ENCODE peak calls at places on chromosomes 6 and 20, in six cellular contexts. I is breast epithelium, P is upper lobe of left lung, Z is GM23338, K is HCT116, Q is HepG2. J is an unnamed sample.

GRCh38 chr6:10256113-10256690 is 158.7 kb downstream of the TFAP2A start:
- DNase-seq in I (no peak), P (no peak), Z (peak), K (peak), Q (no peak), J (peak)

GRCh38 chr6:43076093-43076927 is at the start of gene PTK7:
- DNase-seq in I (peak), P (peak), Z (peak), K (no peak), Q (peak), J (no peak)

GRCh38 chr6:132919476-132919875 is 105.1 kb downstream of the RPS12 start:
- DNase-seq in I (peak), P (no peak), Z (peak), K (no peak), Q (no peak), J (no peak)

GRCh38 chr20:635609-636338 is 17.2 kb downstream of the SRXN1 start:
- DNase-seq in I (no peak), P (no peak), Z (no peak), K (no peak), Q (no peak), J (no peak)

GRCh38 chr20:39855799-39856198 is 833.2 kb downstream of the MAFB start:
- DNase-seq in I (no peak), P (no peak), Z (no peak), K (no peak), Q (no peak), J (no peak)

GRCh38 chr6:121838842-121839241 is 403.4 kb downstream of the GJA1 start:
- DNase-seq in I (peak), P (no peak), Z (no peak), K (no peak), Q (no peak), J (no peak)

GRCh38 chr6:15412767-15413166 is 166.9 kb downstream of the JARID2 start:
- DNase-seq in I (no peak), P (no peak), Z (no peak), K (no peak), Q (no peak), J (no peak)

GRCh38 chr6:153790881-153791473 is 248.1 kb upstream of the OPRM1 start:
- DNase-seq in I (no peak), P (no peak), Z (peak), K (peak), Q (peak), J (no peak)

GRCh38 chr6:374956-375355 is 16.6 kb upstream of the IRF4 start:
- DNase-seq in I (no peak), P (no peak), Z (no peak), K (no peak), Q (no peak), J (no peak)

GRCh38 chr6:169556758-169557505 is 144.9 kb downstream of the WDR27 start:
- DNase-seq in I (no peak), P (no peak), Z (no peak), K (no peak), Q (no peak), J (peak)

GRCh38 chr20:31757254-31757653 is 18.2 kb downstream of the TPX2 start:
- DNase-seq in I (no peak), P (no peak), Z (no peak), K (no peak), Q (no peak), J (no peak)
- TF ChIP-seq POLR2AphosphoS5 in I (no peak), P (no peak), Z (no peak), K (no peak), Q (no peak), J (no peak)

GRCh38 chr20:15507151-15507550 is 1066.1 kb downstream of the KIF16B start:
- DNase-seq in I (no peak), P (no peak), Z (no peak), K (no peak), Q (no peak), J (no peak)

GRCh38 chr20:15515706-15516105 is 1057.5 kb downstream of the KIF16B start:
- DNase-seq in I (no peak), P (no peak), Z (no peak), K (no peak), Q (no peak), J (no peak)

GRCh38 chr20:15511551-15511950 is 1061.7 kb downstream of the KIF16B start:
- DNase-seq in I (no peak), P (no peak), Z (no peak), K (no peak), Q (no peak), J (no peak)

DNA sequence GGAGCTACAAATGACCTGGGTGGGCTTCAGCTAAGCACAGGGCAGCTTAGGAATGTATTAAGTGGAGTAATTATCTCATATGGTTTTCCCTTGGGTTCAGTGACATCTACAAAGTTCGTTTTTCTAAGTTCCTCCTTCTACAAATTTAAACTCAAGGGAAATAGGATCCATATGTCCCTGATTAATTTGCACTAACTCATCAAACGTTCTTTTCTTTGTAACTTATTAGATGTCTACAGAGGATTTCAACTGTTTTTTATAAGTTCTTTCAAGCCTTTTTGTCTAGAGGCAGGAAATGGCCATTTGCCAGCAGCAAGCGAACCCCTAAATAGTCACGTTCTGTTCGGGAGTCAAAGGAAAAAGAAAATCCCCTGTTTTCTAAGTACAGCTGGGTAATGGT is 1060.3 kb downstream of the KIF16B start:
- DNase-seq in I (no peak), P (no peak), Z (no peak), K (no peak), Q (no peak), J (no peak)
- TF ChIP-seq POLR2AphosphoS5 in I (no peak), P (no peak), Z (no peak), K (no peak), Q (no peak), J (no peak)

GRCh38 chr6:68052234-68052633 is 582.8 kb upstream of the ADGRB3 start:
- DNase-seq in I (no peak), P (no peak), Z (no peak), K (no peak), Q (no peak), J (no peak)

GRCh38 chr6:68059261-68059660 is 575.8 kb upstream of the ADGRB3 start:
- DNase-seq in I (no peak), P (no peak), Z (no peak), K (no peak), Q (no peak), J (no peak)

GRCh38 chr6:68049562-68049961 is 585.5 kb upstream of the ADGRB3 start:
- DNase-seq in I (no peak), P (no peak), Z (no peak), K (no peak), Q (no peak), J (no peak)

GRCh38 chr6:68054776-68055175 is 580.3 kb upstream of the ADGRB3 start:
- DNase-seq in I (no peak), P (no peak), Z (no peak), K (no peak), Q (no peak), J (no peak)

DNA sequence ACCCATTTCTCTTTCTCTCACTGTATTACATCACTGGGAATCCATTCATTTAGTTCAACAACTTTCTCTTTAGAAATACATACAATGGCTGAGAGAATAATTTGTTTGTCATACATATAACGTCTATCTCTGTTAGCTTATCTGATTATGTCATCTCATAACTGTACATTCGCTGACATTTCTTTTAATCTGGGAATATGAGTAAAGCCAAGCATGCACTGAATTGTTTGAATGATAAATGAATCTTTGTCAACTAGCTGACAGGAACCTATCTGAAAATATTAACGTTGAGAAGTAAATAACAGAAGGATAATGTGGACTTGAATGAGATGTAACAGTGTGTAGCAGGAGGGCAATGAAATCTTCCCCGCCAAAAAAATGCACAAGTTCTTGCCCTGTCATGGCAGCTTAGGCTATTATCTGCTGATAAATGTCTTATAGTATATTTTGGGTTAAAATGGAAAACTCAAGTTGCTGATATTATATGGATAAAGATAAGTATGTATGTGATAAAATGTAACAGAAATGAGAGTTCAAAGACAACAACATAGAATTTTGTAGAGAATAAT is 581.2 kb upstream of the ADGRB3 start:
- DNase-seq in I (no peak), P (no peak), Z (no peak), K (no peak), Q (no peak), J (no peak)
- TF ChIP-seq POLR2AphosphoS5 in I (no peak), P (no peak), Z (no peak), K (no peak), Q (no peak), J (no peak)

GRCh38 chr6:26218824-26219223 is 131.6 kb downstream of the HFE start:
- DNase-seq in I (no peak), P (no peak), Z (no peak), K (no peak), Q (no peak), J (no peak)

GRCh38 chr6:26216015-26216885 is 129.0 kb downstream of the HFE start:
- DNase-seq in I (no peak), P (no peak), Z (peak), K (no peak), Q (peak), J (no peak)

GRCh38 chr6:26216886-26217713 is 129.9 kb downstream of the HFE start:
- DNase-seq in I (peak), P (peak), Z (peak), K (no peak), Q (peak), J (no peak)

GRCh38 chr6:26215200-26216014 is 128.2 kb downstream of the HFE start:
- DNase-seq in I (no peak), P (no peak), Z (peak), K (no peak), Q (peak), J (no peak)

DNA sequence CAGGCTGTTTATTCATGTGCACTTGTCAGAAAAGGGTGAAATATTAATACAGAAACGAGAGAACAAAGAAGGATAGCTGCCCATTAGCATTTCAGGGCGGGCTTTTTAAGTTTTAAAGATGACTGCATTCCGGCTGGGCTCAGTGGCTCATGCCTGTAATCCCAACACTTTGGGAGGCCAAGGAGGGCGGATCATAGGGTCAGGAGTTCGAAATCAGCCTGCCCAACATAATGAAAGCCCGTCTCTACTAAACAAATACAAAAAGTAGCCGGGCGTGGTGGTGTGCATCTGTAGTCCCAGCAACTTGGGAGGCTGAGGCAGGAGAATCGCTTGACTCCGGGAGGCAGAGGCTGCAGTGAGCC is 130.5 kb downstream of the HFE start:
- DNase-seq in I (no peak), P (no peak), Z (peak), K (no peak), Q (no peak), J (no peak)
- TF ChIP-seq POLR2AphosphoS5 in I (no peak), P (no peak), Z (no peak), K (no peak), Q (no peak), J (no peak)

GRCh38 chr20:34824026-34824860 is 1.2 kb downstream of the NCOA6 start:
- DNase-seq in I (peak), P (no peak), Z (peak), K (peak), Q (peak), J (peak)
- TF ChIP-seq POLR2AphosphoS5 in I (no peak), P (peak), Z (no peak), K (peak), Q (peak), J (no peak)

DNA sequence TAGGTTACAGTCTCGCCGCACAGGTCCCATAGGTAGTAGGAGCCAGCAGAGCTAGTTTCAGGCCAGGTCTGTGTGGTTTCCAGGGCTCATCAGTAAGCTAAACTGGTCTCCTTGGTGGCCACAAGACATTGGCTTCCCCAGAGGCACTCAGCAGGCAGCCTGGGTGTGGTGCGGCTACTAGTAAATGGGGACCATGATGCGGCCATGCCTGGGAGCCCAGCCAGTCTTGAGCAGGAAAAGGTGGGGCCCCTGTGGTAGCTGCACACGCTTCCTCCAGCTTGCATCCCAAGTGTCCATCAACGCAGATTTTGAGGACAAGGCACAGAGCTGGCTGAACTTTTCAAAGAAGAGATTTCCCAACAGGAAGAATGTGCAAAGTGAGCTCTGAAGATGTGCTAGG is 107.5 kb upstream of the NAA20 start:
- DNase-seq in I (no peak), P (no peak), Z (no peak), K (no peak), Q (no peak), J (no peak)
- TF ChIP-seq POLR2AphosphoS5 in I (no peak), P (peak), Z (no peak), K (no peak), Q (no peak), J (no peak)

GRCh38 chr20:47464380-47465101 is 37.1 kb upstream of the NCOA3 start:
- DNase-seq in I (peak), P (no peak), Z (peak), K (peak), Q (peak), J (no peak)
- TF ChIP-seq POLR2AphosphoS5 in I (peak), P (peak), Z (no peak), K (no peak), Q (no peak), J (no peak)

GRCh38 chr20:13317439-13317838 is 96.4 kb downstream of the ISM1 start:
- DNase-seq in I (no peak), P (no peak), Z (no peak), K (no peak), Q (no peak), J (no peak)

GRCh38 chr20:13320702-13321101 is 99.6 kb downstream of the ISM1 start:
- DNase-seq in I (no peak), P (no peak), Z (no peak), K (no peak), Q (no peak), J (no peak)

GRCh38 chr20:13322198-13322597 is 101.1 kb downstream of the ISM1 start:
- DNase-seq in I (no peak), P (no peak), Z (no peak), K (no peak), Q (peak), J (no peak)

GRCh38 chr20:13321416-13321815 is 100.3 kb downstream of the ISM1 start:
- DNase-seq in I (no peak), P (no peak), Z (no peak), K (no peak), Q (no peak), J (no peak)

DNA sequence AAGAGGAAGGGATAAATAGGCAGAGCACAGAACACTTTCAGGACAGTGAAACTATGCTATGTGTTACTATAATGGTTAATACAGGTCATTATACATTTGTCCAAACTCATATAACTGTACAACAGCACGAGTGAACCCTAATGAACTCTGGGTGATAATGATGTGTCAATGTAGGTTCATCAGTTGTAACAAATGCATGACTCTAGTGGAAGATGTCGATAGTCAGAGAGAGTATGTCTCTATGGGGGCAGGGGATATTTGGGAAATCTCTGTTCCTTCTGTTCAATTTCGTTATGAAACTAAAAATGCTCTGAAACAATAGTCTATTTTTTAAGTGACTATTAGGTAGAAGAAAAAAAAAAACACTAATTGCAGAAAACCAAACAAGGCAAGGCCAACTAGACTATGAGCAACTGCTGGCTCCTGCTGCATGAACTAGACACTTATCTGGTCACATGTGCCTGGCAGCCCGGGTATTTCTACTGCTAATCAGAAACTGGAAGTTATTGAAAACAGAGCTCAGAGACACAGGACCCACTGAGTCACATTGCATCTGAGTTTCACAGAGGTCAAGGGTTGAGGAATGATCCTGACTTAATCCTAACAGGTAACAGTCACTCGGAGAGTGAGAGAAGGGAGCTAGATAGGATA is 97.9 kb downstream of the ISM1 start:
- DNase-seq in I (no peak), P (no peak), Z (no peak), K (no peak), Q (no peak), J (no peak)
- TF ChIP-seq POLR2AphosphoS5 in I (no peak), P (no peak), Z (no peak), K (no peak), Q (no peak), J (no peak)

DNA sequence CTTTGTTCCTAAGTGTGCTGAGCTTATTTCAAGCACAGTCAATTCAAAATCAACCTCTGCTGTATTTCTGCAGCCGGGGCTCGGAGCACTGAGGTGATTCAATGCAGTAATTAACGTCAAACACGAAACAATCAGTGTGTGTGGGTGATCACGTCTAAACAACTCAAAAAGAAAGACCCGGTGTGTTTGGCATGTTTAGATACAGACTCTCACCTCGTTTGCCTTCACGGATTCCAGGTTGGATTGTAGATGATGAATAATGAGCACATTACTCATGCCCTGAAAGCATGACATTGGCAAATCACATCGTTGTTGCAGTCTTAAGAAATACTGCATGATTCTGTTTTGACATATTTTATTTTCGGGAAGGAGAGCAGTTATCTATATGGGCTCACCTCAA is 231.0 kb downstream of the QKI start:
- DNase-seq in I (no peak), P (no peak), Z (no peak), K (no peak), Q (no peak), J (no peak)
- TF ChIP-seq POLR2AphosphoS5 in I (no peak), P (no peak), Z (no peak), K (no peak), Q (no peak), J (no peak)

GRCh38 chr6:94049001-94049400 is 629.6 kb upstream of the EPHA7 start:
- DNase-seq in I (no peak), P (no peak), Z (no peak), K (no peak), Q (no peak), J (no peak)

GRCh38 chr6:94050515-94050914 is 631.2 kb upstream of the EPHA7 start:
- DNase-seq in I (no peak), P (no peak), Z (peak), K (no peak), Q (no peak), J (no peak)

GRCh38 chr6:94041930-94042724 is 622.8 kb upstream of the EPHA7 start:
- DNase-seq in I (no peak), P (no peak), Z (no peak), K (no peak), Q (no peak), J (no peak)

DNA sequence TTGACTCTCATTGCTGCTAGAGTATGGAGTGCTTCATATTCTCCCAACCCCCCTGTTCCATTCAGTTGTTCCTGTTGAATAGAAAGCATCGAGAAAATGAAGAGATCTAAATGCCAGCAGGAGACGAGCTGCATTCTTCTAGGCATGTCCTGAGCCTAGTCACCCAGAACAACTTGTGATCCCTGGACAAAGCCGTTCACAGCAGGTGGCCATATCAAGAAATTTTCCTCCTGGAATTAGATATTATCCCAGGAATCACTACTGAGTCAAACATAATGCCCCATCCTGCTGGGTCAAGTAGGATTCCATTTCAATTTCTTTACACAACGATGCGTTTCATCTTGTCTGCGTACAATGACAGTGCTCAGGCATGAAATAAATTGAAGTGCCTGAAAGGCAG is 626.1 kb upstream of the EPHA7 start:
- DNase-seq in I (no peak), P (no peak), Z (peak), K (no peak), Q (no peak), J (no peak)
- TF ChIP-seq POLR2AphosphoS5 in I (no peak), P (no peak), Z (no peak), K (no peak), Q (no peak), J (no peak)

J was measured in GM12892.